ENCODE peak calls at places on chromosomes 2 and 18, in eight cellular contexts. E is upper lobe of left lung, Y is IMR-90, V is A549, P is K562, Z is HCT116, H is body of pancreas, I is adrenal gland. O is an unnamed sample. For H3K9me3, the result is how much of the 10 kb centered on the place peaks cover.

GRCh38 chr18:61551586-61551985 is 218.4 kb downstream of the CDH20 start:
- DNase-seq in E (no peak), Y (peak), V (peak), P (peak), Z (peak), H (peak), I (peak), O (no peak)

GRCh38 chr2:147374410-147374811 is 470.4 kb upstream of the ACVR2A start:
- DNase-seq in E (no peak), Y (no peak), V (no peak), P (no peak), Z (no peak), H (no peak), I (no peak), O (no peak)

GRCh38 chr2:28577796-28578680 is 82.2 kb downstream of the PLB1 start:
- DNase-seq in E (no peak), Y (no peak), V (no peak), P (peak), Z (no peak), H (no peak), I (no peak), O (no peak)

GRCh38 chr2:10148268-10148667 is 25.7 kb downstream of the RRM2 start:
- DNase-seq in E (no peak), Y (no peak), V (no peak), P (no peak), Z (no peak), H (no peak), I (no peak), O (no peak)

GRCh38 chr2:5373200-5373599 is 319.0 kb upstream of the SOX11 start:
- DNase-seq in E (no peak), Y (no peak), V (no peak), P (no peak), Z (no peak), H (no peak), I (no peak), O (no peak)

GRCh38 chr2:40284797-40285196 is 167.1 kb downstream of the SLC8A1 start:
- DNase-seq in E (no peak), Y (peak), V (no peak), P (no peak), Z (no peak), H (no peak), I (no peak), O (no peak)

GRCh38 chr2:61181382-61182058 is 19.5 kb downstream of the C2orf74 start:
- DNase-seq in E (no peak), Y (no peak), V (no peak), P (no peak), Z (no peak), H (no peak), I (no peak), O (no peak)

GRCh38 chr2:75290600-75291140 is 91.3 kb upstream of the TACR1 start:
- DNase-seq in E (no peak), Y (peak), V (peak), P (no peak), Z (no peak), H (no peak), I (no peak), O (no peak)

GRCh38 chr2:25103287-25103871 is 61.5 kb downstream of the EFR3B start:
- DNase-seq in E (peak), Y (peak), V (peak), P (no peak), Z (no peak), H (no peak), I (peak), O (no peak)

GRCh38 chr2:119178811-119179601 is 20.5 kb upstream of the C1QL2 start:
- DNase-seq in E (no peak), Y (no peak), V (peak), P (no peak), Z (no peak), H (peak), I (no peak), O (no peak)

GRCh38 chr2:108351889-108352288 is 25.9 kb upstream of the SULT1C4 start:
- DNase-seq in E (no peak), Y (no peak), V (no peak), P (peak), Z (no peak), H (no peak), I (no peak), O (no peak)

GRCh38 chr2:196225213-196225612 is 53.8 kb upstream of the STK17B start:
- DNase-seq in E (no peak), Y (peak), V (no peak), P (no peak), Z (no peak), H (no peak), I (no peak), O (no peak)

GRCh38 chr2:105005601-105006000 is 32.3 kb upstream of the MRPS9 start:
- DNase-seq in E (no peak), Y (no peak), V (no peak), P (no peak), Z (no peak), H (peak), I (no peak), O (no peak)

GRCh38 chr2:3595409-3595808 is 497 bp downstream of the COLEC11 start:
- DNase-seq in E (no peak), Y (no peak), V (no peak), P (no peak), Z (no peak), H (no peak), I (no peak), O (no peak)

GRCh38 chr18:64974378-64975125 is 776.3 kb upstream of the CDH7 start:
- DNase-seq in E (no peak), Y (no peak), V (no peak), P (no peak), Z (no peak), H (no peak), I (no peak), O (no peak)

GRCh38 chr2:9770308-9771100 is 72.8 kb upstream of the TAF1B start:
- DNase-seq in E (peak), Y (peak), V (peak), P (peak), Z (peak), H (peak), I (no peak), O (peak)

GRCh38 chr18:35155403-35156117 is 85.3 kb upstream of the ZNF397 start:
- DNase-seq in E (peak), Y (peak), V (no peak), P (no peak), Z (no peak), H (peak), I (no peak), O (no peak)

GRCh38 chr2:160918909-160919503 is 241.2 kb upstream of the TANK start:
- DNase-seq in E (peak), Y (peak), V (peak), P (peak), Z (peak), H (peak), I (peak), O (peak)

GRCh38 chr2:31137211-31138036 is 816 bp downstream of the GALNT14 start:
- DNase-seq in E (peak), Y (no peak), V (peak), P (no peak), Z (no peak), H (no peak), I (no peak), O (no peak)

GRCh38 chr2:238425505-238425978 is 1.2 kb upstream of the ASB1 start:
- DNase-seq in E (no peak), Y (no peak), V (no peak), P (peak), Z (no peak), H (no peak), I (no peak), O (no peak)

GRCh38 chr2:238428866-238429265 is 2.1 kb downstream of the ASB1 start:
- DNase-seq in E (no peak), Y (peak), V (no peak), P (no peak), Z (no peak), H (no peak), I (no peak), O (no peak)

GRCh38 chr2:238427435-238428162 is 872 bp downstream of the ASB1 start:
- DNase-seq in E (peak), Y (peak), V (no peak), P (no peak), Z (no peak), H (no peak), I (no peak), O (no peak)

GRCh38 chr2:238425979-238426567 is 654 bp upstream of the ASB1 start:
- DNase-seq in E (peak), Y (peak), V (peak), P (peak), Z (peak), H (peak), I (no peak), O (no peak)

DNA sequence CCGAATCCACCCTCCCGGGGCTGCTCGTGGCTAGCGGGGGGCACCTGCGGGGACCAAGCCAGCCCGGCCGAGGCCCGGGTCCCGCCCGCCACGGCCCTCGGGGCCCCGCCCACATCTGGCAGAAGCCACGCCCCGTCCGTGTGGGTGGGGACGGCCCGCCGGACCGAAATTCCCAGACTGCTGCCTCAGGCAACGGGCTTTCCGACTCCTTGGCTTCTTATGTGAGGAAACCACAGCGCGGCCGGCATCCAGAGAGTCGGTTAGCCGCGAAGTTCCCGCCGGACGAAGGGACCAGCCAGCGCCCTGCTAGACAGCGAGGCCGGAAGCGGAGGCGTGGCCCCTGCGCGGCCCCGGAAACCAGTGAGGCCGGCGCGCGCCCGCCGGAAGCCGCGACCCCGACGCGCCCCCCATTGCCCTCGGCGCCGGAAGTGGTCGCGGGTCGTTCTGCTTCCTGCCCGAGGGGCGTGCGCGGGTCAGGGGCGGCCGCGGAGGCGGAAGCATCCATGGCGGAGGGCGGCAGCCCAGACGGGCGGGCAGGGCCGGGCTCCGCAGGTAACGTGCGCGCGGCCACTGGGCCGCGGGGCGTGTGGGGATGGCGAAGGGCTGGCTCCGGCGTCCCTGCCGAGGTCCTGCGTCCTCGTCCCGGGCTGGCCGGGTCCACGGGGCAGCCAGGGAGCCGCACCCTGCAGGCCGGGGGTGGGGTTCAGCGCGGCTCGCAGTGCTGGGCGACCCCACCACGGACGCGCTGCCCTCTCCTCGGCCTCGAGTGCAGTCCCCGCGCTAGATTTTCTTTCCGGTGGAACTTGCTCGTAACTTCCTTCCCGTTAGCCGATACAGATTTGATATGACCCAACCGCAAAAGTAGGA is at the start of gene ASB1:
- DNase-seq in E (peak), Y (peak), V (peak), P (peak), Z (peak), H (peak), I (peak), O (peak)
- TF ChIP-seq POLR2A in E (peak), Y (peak), V (peak), P (peak), Z (peak), H (peak), I (no peak), O (peak)

DNA sequence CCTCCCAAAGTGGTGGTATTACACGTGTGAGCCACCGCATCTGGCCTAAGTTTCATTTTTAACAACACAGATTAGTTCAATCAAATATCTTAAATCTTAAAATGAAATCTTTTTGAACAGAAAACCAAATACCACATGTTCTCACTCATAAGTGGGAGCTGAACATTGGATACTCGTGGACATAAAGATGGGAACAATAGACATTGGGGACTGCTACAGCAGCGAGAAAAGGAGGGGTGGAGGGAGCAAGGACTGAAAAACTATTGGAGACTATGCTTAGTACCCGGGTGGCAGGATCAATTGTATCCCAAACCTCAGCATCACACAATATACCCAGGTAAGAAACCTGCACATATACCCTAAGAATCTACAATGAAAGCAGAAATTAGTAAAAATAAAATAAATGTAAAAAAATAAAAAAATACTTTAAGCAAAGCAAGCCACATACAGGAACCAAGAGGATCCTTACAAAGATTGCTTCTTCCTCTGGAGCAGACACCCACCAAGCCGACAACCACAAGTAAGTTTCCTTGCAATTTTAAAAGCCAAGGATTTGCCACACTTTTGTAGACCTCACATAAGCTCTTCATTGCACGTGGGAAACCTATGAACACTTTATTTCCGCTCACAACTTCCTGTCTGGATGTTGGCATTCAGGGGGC is 147.8 kb downstream of the MYCN start:
- DNase-seq in E (no peak), Y (no peak), V (no peak), P (no peak), Z (no peak), H (no peak), I (no peak), O (no peak)
- H3K4me3 ChIP-seq in E (no peak), Y (no peak), V (no peak), P (no peak), Z (no peak), H (no peak), I (no peak), O (no peak)

GRCh38 chr2:81002906-81003305 is 698.4 kb upstream of the LRRTM1 start:
- DNase-seq in E (no peak), Y (no peak), V (no peak), P (no peak), Z (no peak), H (no peak), I (no peak), O (no peak)
- H3K9me3 ChIP-seq in E (under half), Y (under half), V (under half), P (under half), Z (under half), H (under half), I (under half), O (under half)

GRCh38 chr2:171793691-171794678 is 100.1 kb downstream of the SLC25A12 start:
- DNase-seq in E (no peak), Y (peak), V (no peak), P (no peak), Z (no peak), H (no peak), I (no peak), O (no peak)
- TF ChIP-seq POLR2A in E (no peak), Y (no peak), V (no peak), P (no peak), Z (no peak), H (no peak), I (no peak), O (no peak)

GRCh38 chr2:68366083-68366560 is 1.0 kb downstream of the PLEK start:
- DNase-seq in E (no peak), Y (no peak), V (no peak), P (no peak), Z (no peak), H (peak), I (no peak), O (peak)
- H3K4me3 ChIP-seq in E (no peak), Y (no peak), V (no peak), P (no peak), Z (no peak), H (no peak), I (no peak), O (no peak)

GRCh38 chr18:38551881-38552280 is 986.3 kb upstream of the CELF4 start:
- DNase-seq in E (no peak), Y (no peak), V (no peak), P (no peak), Z (no peak), H (no peak), I (no peak), O (peak)

GRCh38 chr18:38552729-38553411 is 987.3 kb upstream of the CELF4 start:
- DNase-seq in E (no peak), Y (no peak), V (no peak), P (no peak), Z (no peak), H (no peak), I (no peak), O (no peak)
- H3K9me3 ChIP-seq in E (under half), Y (under half), V (under half), P (under half), Z (under half), H (under half), I (under half), O (under half)

DNA sequence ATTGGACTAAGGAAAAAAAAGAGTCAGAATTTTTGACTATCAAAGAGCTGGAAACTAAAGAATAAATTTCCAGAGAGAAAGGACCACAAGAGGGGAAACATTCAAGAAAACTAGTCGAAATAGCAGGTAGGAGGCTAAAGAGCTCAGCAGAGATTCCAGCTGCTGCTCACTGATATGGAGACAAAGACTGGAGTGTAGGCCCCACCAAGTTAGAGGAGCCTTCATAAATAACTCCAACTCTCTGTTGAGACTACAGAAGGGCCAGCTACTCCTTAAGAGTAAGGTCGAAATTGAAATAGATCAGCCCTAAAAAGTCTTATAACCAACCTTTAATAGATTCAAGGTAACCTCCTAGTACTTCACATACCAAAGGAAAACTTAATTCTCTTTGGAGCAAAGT is 31.1 kb downstream of the SS18 start:
- DNase-seq in E (no peak), Y (no peak), V (no peak), P (peak), Z (no peak), H (no peak), I (no peak), O (no peak)
- TF ChIP-seq POLR2A in E (no peak), Y (no peak), V (no peak), P (no peak), Z (no peak), H (no peak), I (no peak), O (no peak)